ENCODE peak calls at places on chromosomes 2 and 18, in five cellular contexts. One of them, this sample, is unnamed.

GRCh38 chr2:150013011-150013410 is 425.4 kb upstream of the MMADHC start:
- DNase-seq in astrocyte of the spinal cord: peak
- DNase-seq in CD4-positive, CD25-positive, alpha-beta regulatory T cell: no peak
- DNase-seq in mammary epithelial cell: no peak
- DNase-seq in fibroblast of pulmonary artery: peak
- DNase-seq in this sample: no peak

GRCh38 chr2:240522406-240522805 is 35.4 kb downstream of the ANKMY1 start:
- DNase-seq in astrocyte of the spinal cord: no peak
- DNase-seq in fibroblast of pulmonary artery: no peak
- DNase-seq in CD4-positive, CD25-positive, alpha-beta regulatory T cell: no peak
- DNase-seq in mammary epithelial cell: no peak
- DNase-seq in this sample: no peak

GRCh38 chr2:123098618-123099017 is 926.5 kb upstream of the CNTNAP5 start:
- DNase-seq in CD4-positive, CD25-positive, alpha-beta regulatory T cell: no peak
- DNase-seq in astrocyte of the spinal cord: no peak
- DNase-seq in mammary epithelial cell: no peak
- DNase-seq in fibroblast of pulmonary artery: no peak
- DNase-seq in this sample: no peak

GRCh38 chr2:168188011-168188410 is 59.4 kb downstream of the STK39 start:
- DNase-seq in astrocyte of the spinal cord: no peak
- DNase-seq in fibroblast of pulmonary artery: no peak
- DNase-seq in mammary epithelial cell: no peak
- DNase-seq in CD4-positive, CD25-positive, alpha-beta regulatory T cell: no peak
- DNase-seq in this sample: no peak

GRCh38 chr2:235263205-235264120 is 230.4 kb upstream of the AGAP1 start:
- DNase-seq in CD4-positive, CD25-positive, alpha-beta regulatory T cell: no peak
- DNase-seq in astrocyte of the spinal cord: peak
- DNase-seq in mammary epithelial cell: peak
- DNase-seq in fibroblast of pulmonary artery: peak
- DNase-seq in this sample: no peak

GRCh38 chr2:241035818-241036396 is 37.5 kb downstream of the SNED1 start:
- DNase-seq in fibroblast of pulmonary artery: no peak
- DNase-seq in astrocyte of the spinal cord: no peak
- DNase-seq in CD4-positive, CD25-positive, alpha-beta regulatory T cell: peak
- DNase-seq in mammary epithelial cell: no peak
- DNase-seq in this sample: peak

GRCh38 chr2:119760237-119760807 is 600 bp downstream of the PTPN4 start:
- DNase-seq in astrocyte of the spinal cord: no peak
- DNase-seq in fibroblast of pulmonary artery: no peak
- DNase-seq in CD4-positive, CD25-positive, alpha-beta regulatory T cell: no peak
- DNase-seq in mammary epithelial cell: no peak
- DNase-seq in this sample: peak

GRCh38 chr18:48859311-48860275 is 91.2 kb downstream of the SMAD7 start:
- DNase-seq in astrocyte of the spinal cord: no peak
- DNase-seq in fibroblast of pulmonary artery: no peak
- DNase-seq in CD4-positive, CD25-positive, alpha-beta regulatory T cell: no peak
- DNase-seq in mammary epithelial cell: no peak
- DNase-seq in this sample: no peak

GRCh38 chr18:23114911-23115310 is 20.4 kb upstream of the CABLES1 start:
- DNase-seq in astrocyte of the spinal cord: peak
- DNase-seq in fibroblast of pulmonary artery: peak
- DNase-seq in CD4-positive, CD25-positive, alpha-beta regulatory T cell: no peak
- DNase-seq in mammary epithelial cell: no peak
- DNase-seq in this sample: no peak

GRCh38 chr2:158973511-158973956 is 5.1 kb downstream of the TANC1 start:
- DNase-seq in mammary epithelial cell: no peak
- DNase-seq in CD4-positive, CD25-positive, alpha-beta regulatory T cell: no peak
- DNase-seq in fibroblast of pulmonary artery: no peak
- DNase-seq in astrocyte of the spinal cord: peak
- DNase-seq in this sample: no peak

GRCh38 chr2:239714116-239714515 is 311.0 kb downstream of the NDUFA10 start:
- DNase-seq in CD4-positive, CD25-positive, alpha-beta regulatory T cell: no peak
- DNase-seq in fibroblast of pulmonary artery: no peak
- DNase-seq in mammary epithelial cell: no peak
- DNase-seq in astrocyte of the spinal cord: no peak
- DNase-seq in this sample: no peak

GRCh38 chr2:106344302-106344701 is 123.9 kb downstream of the RGPD3 start:
- DNase-seq in astrocyte of the spinal cord: no peak
- DNase-seq in mammary epithelial cell: no peak
- DNase-seq in fibroblast of pulmonary artery: no peak
- DNase-seq in CD4-positive, CD25-positive, alpha-beta regulatory T cell: no peak
- DNase-seq in this sample: no peak

GRCh38 chr2:23376075-23376474 is 8.9 kb upstream of the KLHL29 start:
- DNase-seq in mammary epithelial cell: no peak
- DNase-seq in fibroblast of pulmonary artery: no peak
- DNase-seq in CD4-positive, CD25-positive, alpha-beta regulatory T cell: no peak
- DNase-seq in astrocyte of the spinal cord: no peak
- DNase-seq in this sample: no peak

GRCh38 chr2:74328074-74328473 is 15.1 kb downstream of the SLC4A5 start:
- DNase-seq in mammary epithelial cell: no peak
- DNase-seq in CD4-positive, CD25-positive, alpha-beta regulatory T cell: no peak
- DNase-seq in fibroblast of pulmonary artery: no peak
- DNase-seq in astrocyte of the spinal cord: no peak
- DNase-seq in this sample: no peak

GRCh38 chr2:100955226-100955625 is 46.9 kb upstream of the RPL31 start:
- DNase-seq in CD4-positive, CD25-positive, alpha-beta regulatory T cell: no peak
- DNase-seq in mammary epithelial cell: no peak
- DNase-seq in fibroblast of pulmonary artery: no peak
- DNase-seq in astrocyte of the spinal cord: no peak
- DNase-seq in this sample: no peak

GRCh38 chr2:122028371-122029102 is 273.1 kb downstream of the TSN start:
- DNase-seq in astrocyte of the spinal cord: peak
- DNase-seq in CD4-positive, CD25-positive, alpha-beta regulatory T cell: no peak
- DNase-seq in mammary epithelial cell: peak
- DNase-seq in fibroblast of pulmonary artery: peak
- DNase-seq in this sample: peak

GRCh38 chr2:144548088-144548487 is 28.2 kb upstream of the ZEB2 start:
- DNase-seq in mammary epithelial cell: no peak
- DNase-seq in astrocyte of the spinal cord: peak
- DNase-seq in CD4-positive, CD25-positive, alpha-beta regulatory T cell: no peak
- DNase-seq in fibroblast of pulmonary artery: no peak
- DNase-seq in this sample: no peak
- H3K4me3 ChIP-seq in mammary epithelial cell: no peak
- H3K4me3 ChIP-seq in astrocyte of the spinal cord: no peak
- H3K4me3 ChIP-seq in CD4-positive, CD25-positive, alpha-beta regulatory T cell: no peak
- H3K4me3 ChIP-seq in fibroblast of pulmonary artery: no peak
- H3K4me3 ChIP-seq in this sample: no peak

GRCh38 chr2:83168377-83168776 is 1290.7 kb downstream of the SUCLG1 start:
- DNase-seq in mammary epithelial cell: no peak
- DNase-seq in astrocyte of the spinal cord: no peak
- DNase-seq in CD4-positive, CD25-positive, alpha-beta regulatory T cell: no peak
- DNase-seq in fibroblast of pulmonary artery: peak
- DNase-seq in this sample: no peak
- H3K4me3 ChIP-seq in mammary epithelial cell: no peak
- H3K4me3 ChIP-seq in astrocyte of the spinal cord: no peak
- H3K4me3 ChIP-seq in CD4-positive, CD25-positive, alpha-beta regulatory T cell: no peak
- H3K4me3 ChIP-seq in fibroblast of pulmonary artery: no peak
- H3K4me3 ChIP-seq in this sample: no peak

DNA sequence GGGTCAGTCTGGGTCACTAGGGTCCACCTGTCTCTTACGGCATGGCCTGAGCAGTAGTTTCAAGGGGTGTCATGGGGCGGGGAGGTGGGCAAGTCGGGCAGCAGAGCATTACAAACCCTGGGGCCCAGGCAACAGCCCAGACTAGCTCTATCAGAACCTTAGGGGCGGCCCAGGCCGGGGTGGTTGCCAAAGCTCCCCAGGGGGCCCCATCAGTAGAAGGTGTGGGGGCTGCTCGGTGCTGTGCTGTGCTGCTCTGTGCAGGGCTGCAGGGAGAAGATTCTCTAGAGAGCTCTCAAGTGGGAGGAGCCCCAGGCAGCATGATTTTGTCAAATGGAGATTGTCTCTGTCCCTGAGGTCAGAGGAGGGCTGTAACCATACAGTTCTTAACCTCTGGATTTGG is 36.4 kb upstream of the SLC14A1 start:
- DNase-seq in mammary epithelial cell: no peak
- DNase-seq in astrocyte of the spinal cord: no peak
- DNase-seq in CD4-positive, CD25-positive, alpha-beta regulatory T cell: no peak
- DNase-seq in fibroblast of pulmonary artery: no peak
- DNase-seq in this sample: peak
- H3K4me3 ChIP-seq in mammary epithelial cell: no peak
- H3K4me3 ChIP-seq in astrocyte of the spinal cord: no peak
- H3K4me3 ChIP-seq in CD4-positive, CD25-positive, alpha-beta regulatory T cell: peak
- H3K4me3 ChIP-seq in fibroblast of pulmonary artery: no peak
- H3K4me3 ChIP-seq in this sample: peak

GRCh38 chr2:232406556-232407310 is at the start of gene ALPG:
- DNase-seq in CD4-positive, CD25-positive, alpha-beta regulatory T cell: no peak
- DNase-seq in astrocyte of the spinal cord: no peak
- DNase-seq in mammary epithelial cell: no peak
- DNase-seq in fibroblast of pulmonary artery: no peak
- DNase-seq in this sample: peak
- H3K4me3 ChIP-seq in CD4-positive, CD25-positive, alpha-beta regulatory T cell: no peak
- H3K4me3 ChIP-seq in astrocyte of the spinal cord: no peak
- H3K4me3 ChIP-seq in mammary epithelial cell: no peak
- H3K4me3 ChIP-seq in fibroblast of pulmonary artery: no peak
- H3K4me3 ChIP-seq in this sample: no peak

DNA sequence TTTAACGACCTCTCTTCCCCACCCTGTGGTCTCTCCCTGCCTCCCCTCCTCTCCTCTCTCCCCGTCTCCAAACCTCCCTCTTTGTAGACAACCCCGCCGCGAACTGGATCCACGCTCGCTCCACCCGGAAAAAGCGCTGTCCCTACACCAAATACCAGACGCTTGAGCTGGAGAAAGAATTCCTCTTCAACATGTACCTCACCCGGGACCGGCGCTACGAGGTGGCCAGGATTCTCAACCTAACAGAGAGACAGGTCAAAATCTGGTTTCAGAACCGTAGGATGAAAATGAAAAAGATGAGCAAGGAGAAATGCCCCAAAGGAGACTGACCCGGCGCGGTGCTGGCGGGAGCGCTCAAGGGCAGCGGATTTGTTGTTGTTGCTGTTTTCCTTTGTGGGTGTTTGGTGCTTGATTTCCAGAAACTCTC is 1.3 kb downstream of the HOXD9 start:
- DNase-seq in mammary epithelial cell: no peak
- DNase-seq in CD4-positive, CD25-positive, alpha-beta regulatory T cell: no peak
- DNase-seq in fibroblast of pulmonary artery: no peak
- DNase-seq in astrocyte of the spinal cord: no peak
- DNase-seq in this sample: no peak
- H3K4me3 ChIP-seq in mammary epithelial cell: no peak
- H3K4me3 ChIP-seq in CD4-positive, CD25-positive, alpha-beta regulatory T cell: no peak
- H3K4me3 ChIP-seq in fibroblast of pulmonary artery: no peak
- H3K4me3 ChIP-seq in astrocyte of the spinal cord: no peak
- H3K4me3 ChIP-seq in this sample: no peak

This sample was measured in Karpas-422.